ENCODE peak calls at places on chromosomes 7 and 10, in four cellular contexts. One of them, this sample, is unnamed.

GRCh38 chr7:67470256-67470751 is 473.7 kb downstream of the TYW1 start:
- DNase-seq in sigmoid colon: peak; percentile 71
- DNase-seq in prostate gland: peak; percentile 91
- DNase-seq in SK-N-MC: no peak
- DNase-seq in this sample: no peak

GRCh38 chr7:101985646-101986199 is 168.3 kb downstream of the CUX1 start:
- DNase-seq in prostate gland: no peak
- DNase-seq in SK-N-MC: no peak
- DNase-seq in sigmoid colon: no peak
- DNase-seq in this sample: no peak

GRCh38 chr10:133459454-133460207 is 5.9 kb downstream of the SCART1 start:
- DNase-seq in prostate gland: no peak
- DNase-seq in sigmoid colon: no peak
- DNase-seq in SK-N-MC: no peak
- DNase-seq in this sample: peak; percentile 61

GRCh38 chr10:35194906-35195305 is 68.3 kb downstream of the CREM start:
- DNase-seq in sigmoid colon: no peak
- DNase-seq in prostate gland: no peak
- DNase-seq in SK-N-MC: no peak
- DNase-seq in this sample: no peak

GRCh38 chr7:104267701-104268368 is 60.0 kb upstream of the ORC5 start:
- DNase-seq in prostate gland: no peak
- DNase-seq in SK-N-MC: no peak
- DNase-seq in sigmoid colon: no peak
- DNase-seq in this sample: no peak

GRCh38 chr10:131013281-131013680 is 298.2 kb downstream of the TCERG1L start:
- DNase-seq in sigmoid colon: no peak
- DNase-seq in SK-N-MC: no peak
- DNase-seq in prostate gland: no peak
- DNase-seq in this sample: no peak

GRCh38 chr10:110491346-110491745 is 6.4 kb upstream of the DUSP5 start:
- DNase-seq in SK-N-MC: no peak
- DNase-seq in sigmoid colon: no peak
- DNase-seq in prostate gland: no peak
- DNase-seq in this sample: no peak

GRCh38 chr7:40753455-40753854 is 618.6 kb downstream of the SUGCT start:
- DNase-seq in prostate gland: no peak
- DNase-seq in SK-N-MC: peak; percentile 73
- DNase-seq in sigmoid colon: no peak
- DNase-seq in this sample: no peak

GRCh38 chr10:89183571-89183970 is 23.5 kb downstream of the CH25H start:
- DNase-seq in SK-N-MC: no peak
- DNase-seq in sigmoid colon: no peak
- DNase-seq in prostate gland: no peak
- DNase-seq in this sample: no peak

GRCh38 chr7:36600869-36601530 is 123.3 kb downstream of the AOAH start:
- DNase-seq in SK-N-MC: no peak
- DNase-seq in sigmoid colon: no peak
- DNase-seq in prostate gland: no peak
- DNase-seq in this sample: no peak
- TF ChIP-seq POLR2AphosphoS5 in SK-N-MC: no peak
- TF ChIP-seq POLR2AphosphoS5 in sigmoid colon: no peak
- TF ChIP-seq POLR2AphosphoS5 in prostate gland: no peak
- TF ChIP-seq POLR2AphosphoS5 in this sample: no peak

GRCh38 chr7:3066506-3066905 is 22.8 kb upstream of the CARD11 start:
- DNase-seq in prostate gland: no peak
- DNase-seq in sigmoid colon: no peak
- DNase-seq in SK-N-MC: no peak
- DNase-seq in this sample: no peak

GRCh38 chr7:3065724-3066143 is 22.1 kb upstream of the CARD11 start:
- DNase-seq in SK-N-MC: no peak
- DNase-seq in sigmoid colon: no peak
- DNase-seq in prostate gland: peak; percentile 13
- DNase-seq in this sample: no peak

GRCh38 chr7:3064077-3064476 is 20.4 kb upstream of the CARD11 start:
- DNase-seq in prostate gland: no peak
- DNase-seq in SK-N-MC: no peak
- DNase-seq in sigmoid colon: no peak
- DNase-seq in this sample: no peak

GRCh38 chr7:3067193-3067592 is 23.5 kb upstream of the CARD11 start:
- DNase-seq in sigmoid colon: no peak
- DNase-seq in SK-N-MC: no peak
- DNase-seq in prostate gland: no peak
- DNase-seq in this sample: no peak

DNA sequence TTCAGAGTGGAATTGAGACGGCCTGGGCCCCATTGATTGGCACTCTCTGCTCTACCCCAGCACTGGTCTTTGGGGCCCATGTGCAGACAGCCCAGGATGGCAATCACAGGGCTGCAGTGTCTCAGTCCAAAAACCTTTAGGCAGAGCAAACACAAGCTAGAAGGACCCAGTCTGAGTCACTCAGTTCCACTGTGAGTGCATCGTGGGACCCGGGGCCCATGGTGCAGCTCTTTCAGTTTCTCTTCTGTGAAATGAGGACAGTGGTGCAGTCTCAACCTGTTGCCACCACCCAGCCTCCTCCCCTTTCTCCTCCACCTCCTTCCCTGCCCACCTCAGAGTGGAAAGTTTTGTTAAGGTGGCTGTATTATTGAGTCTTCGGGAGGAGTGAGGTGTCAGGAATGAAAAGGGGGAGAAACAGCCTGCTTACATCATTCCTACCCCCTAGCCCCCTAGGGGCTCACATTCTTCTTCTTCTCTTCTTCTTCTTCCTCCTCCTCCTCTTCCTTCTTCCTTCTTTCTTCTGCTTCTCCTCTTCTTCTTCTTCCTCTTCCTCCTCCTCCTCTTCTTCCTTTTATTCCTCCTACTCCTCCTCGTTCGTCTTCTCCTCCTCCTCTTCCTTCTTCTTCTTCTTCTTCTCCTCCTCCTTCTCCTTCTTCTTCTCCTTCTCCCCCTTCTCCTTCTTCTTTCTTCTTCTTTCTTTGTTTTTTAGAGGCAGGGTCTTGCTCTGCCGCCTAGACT is 19.5 kb upstream of the CARD11 start:
- DNase-seq in SK-N-MC: no peak
- DNase-seq in prostate gland: no peak
- DNase-seq in sigmoid colon: no peak
- DNase-seq in this sample: no peak
- H3K4me3 ChIP-seq in SK-N-MC: no peak overlapping the region
- H3K4me3 ChIP-seq in prostate gland: no peak overlapping the region
- H3K4me3 ChIP-seq in sigmoid colon: no peak overlapping the region
- H3K4me3 ChIP-seq in this sample: no peak overlapping the region

GRCh38 chr7:83861-84632 is 108.3 kb upstream of the FAM20C start:
- DNase-seq in prostate gland: no peak
- DNase-seq in sigmoid colon: peak; percentile 50
- DNase-seq in SK-N-MC: no peak
- DNase-seq in this sample: no peak

GRCh38 chr7:81603-82342 is 110.6 kb upstream of the FAM20C start:
- DNase-seq in prostate gland: no peak
- DNase-seq in sigmoid colon: peak; percentile 56
- DNase-seq in SK-N-MC: no peak
- DNase-seq in this sample: peak; percentile 67

GRCh38 chr7:84633-85020 is 107.7 kb upstream of the FAM20C start:
- DNase-seq in prostate gland: no peak
- DNase-seq in sigmoid colon: peak; percentile 48
- DNase-seq in SK-N-MC: no peak
- DNase-seq in this sample: no peak

GRCh38 chr7:82343-83155 is 109.8 kb upstream of the FAM20C start:
- DNase-seq in sigmoid colon: peak; percentile 55
- DNase-seq in SK-N-MC: no peak
- DNase-seq in prostate gland: peak; percentile 60
- DNase-seq in this sample: no peak

GRCh38 chr7:83166-83840 is 109.1 kb upstream of the FAM20C start:
- DNase-seq in sigmoid colon: peak; percentile 55
- DNase-seq in SK-N-MC: no peak
- DNase-seq in prostate gland: no peak
- DNase-seq in this sample: no peak
- TF ChIP-seq POLR2AphosphoS5 in sigmoid colon: no peak
- TF ChIP-seq POLR2AphosphoS5 in SK-N-MC: no peak
- TF ChIP-seq POLR2AphosphoS5 in prostate gland: no peak
- TF ChIP-seq POLR2AphosphoS5 in this sample: no peak

GRCh38 chr10:21510218-21511070 is 15.0 kb downstream of the SKIDA1 start:
- DNase-seq in SK-N-MC: no peak
- DNase-seq in sigmoid colon: no peak
- DNase-seq in prostate gland: no peak
- DNase-seq in this sample: no peak
- H3K4me3 ChIP-seq in SK-N-MC: no peak overlapping the region
- H3K4me3 ChIP-seq in sigmoid colon: peak overlapping the region; percentile 50
- H3K4me3 ChIP-seq in prostate gland: peak overlapping the region; percentile 6
- H3K4me3 ChIP-seq in this sample: peak overlapping the region; percentile 54

GRCh38 chr7:100071018-100071723 is 10.4 kb downstream of the ZNF3 start:
- DNase-seq in sigmoid colon: no peak
- DNase-seq in SK-N-MC: no peak
- DNase-seq in prostate gland: no peak
- DNase-seq in this sample: no peak

GRCh38 chr7:100077205-100077604 is 4.3 kb downstream of the ZNF3 start:
- DNase-seq in prostate gland: no peak
- DNase-seq in SK-N-MC: no peak
- DNase-seq in sigmoid colon: no peak
- DNase-seq in this sample: no peak

GRCh38 chr7:100075418-100075817 is 6.1 kb downstream of the ZNF3 start:
- DNase-seq in sigmoid colon: no peak
- DNase-seq in prostate gland: no peak
- DNase-seq in SK-N-MC: no peak
- DNase-seq in this sample: no peak

GRCh38 chr7:100069991-100070390 is 11.5 kb downstream of the ZNF3 start:
- DNase-seq in prostate gland: no peak
- DNase-seq in SK-N-MC: no peak
- DNase-seq in sigmoid colon: peak; percentile 27
- DNase-seq in this sample: no peak

DNA sequence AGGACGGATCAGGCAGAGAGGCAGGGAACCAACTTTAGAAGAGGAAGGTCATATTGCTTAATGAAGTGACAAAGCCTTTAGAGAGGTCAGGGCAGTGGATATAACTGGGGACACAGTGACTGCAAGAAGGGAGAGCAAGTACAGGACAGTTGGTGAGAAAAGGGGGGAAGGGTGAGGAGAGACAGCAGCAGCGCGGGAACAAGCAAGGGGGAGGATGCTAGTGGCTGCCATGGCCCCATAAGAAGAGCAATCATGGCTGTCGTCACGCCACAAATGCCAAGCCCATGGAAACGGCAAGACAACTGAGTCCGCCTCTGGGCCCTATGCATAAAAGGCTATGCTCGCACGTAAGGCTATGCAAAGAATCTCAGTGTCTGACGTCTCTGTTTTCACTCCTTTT is 9.1 kb downstream of the ZNF3 start:
- DNase-seq in sigmoid colon: peak; percentile 30
- DNase-seq in SK-N-MC: no peak
- DNase-seq in prostate gland: no peak
- DNase-seq in this sample: no peak
- TF ChIP-seq POLR2AphosphoS5 in sigmoid colon: no peak
- TF ChIP-seq POLR2AphosphoS5 in SK-N-MC: no peak
- TF ChIP-seq POLR2AphosphoS5 in prostate gland: no peak
- TF ChIP-seq POLR2AphosphoS5 in this sample: no peak

GRCh38 chr7:77426521-77427051 is 10.4 kb upstream of the GSAP start:
- DNase-seq in SK-N-MC: no peak
- DNase-seq in prostate gland: no peak
- DNase-seq in sigmoid colon: no peak
- DNase-seq in this sample: no peak
- H3K4me3 ChIP-seq in SK-N-MC: no peak overlapping the region
- H3K4me3 ChIP-seq in prostate gland: no peak overlapping the region
- H3K4me3 ChIP-seq in sigmoid colon: no peak overlapping the region
- H3K4me3 ChIP-seq in this sample: no peak overlapping the region

DNA sequence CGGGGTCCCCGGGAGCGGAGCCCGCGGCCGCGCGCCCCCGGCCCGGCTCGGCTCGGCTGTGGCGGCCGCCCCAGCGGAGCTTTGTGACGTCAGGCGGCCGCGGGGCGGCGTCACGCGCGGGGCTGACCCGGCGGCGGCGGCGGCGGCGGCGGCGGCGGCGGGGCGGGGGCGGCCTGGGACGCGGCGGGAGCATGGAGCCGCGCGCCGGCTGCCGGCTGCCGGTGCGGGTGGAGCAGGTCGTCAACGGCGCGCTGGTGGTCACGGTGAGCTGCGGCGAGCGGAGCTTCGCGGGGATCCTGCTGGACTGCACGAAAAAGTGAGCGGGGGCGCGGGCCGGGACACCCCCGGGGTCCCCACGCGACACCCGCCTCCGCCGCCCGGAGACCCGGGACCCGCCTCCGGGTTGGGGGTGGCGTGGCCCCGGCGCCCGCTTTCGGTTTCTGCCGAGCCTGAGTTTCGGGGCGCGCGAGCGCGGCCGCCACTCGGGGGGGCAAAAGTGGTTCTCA is at the start of gene PWWP2B:
- DNase-seq in SK-N-MC: no peak
- DNase-seq in sigmoid colon: peak; percentile 77
- DNase-seq in prostate gland: no peak
- DNase-seq in this sample: no peak
- TF ChIP-seq POLR2AphosphoS5 in SK-N-MC: no peak
- TF ChIP-seq POLR2AphosphoS5 in sigmoid colon: peak; percentile 61
- TF ChIP-seq POLR2AphosphoS5 in prostate gland: no peak
- TF ChIP-seq POLR2AphosphoS5 in this sample: no peak

GRCh38 chr10:122308487-122309141 is 37.5 kb downstream of the BTBD16 start:
- DNase-seq in sigmoid colon: no peak
- DNase-seq in prostate gland: no peak
- DNase-seq in SK-N-MC: no peak
- DNase-seq in this sample: no peak

GRCh38 chr10:122306282-122306681 is 35.2 kb downstream of the BTBD16 start:
- DNase-seq in sigmoid colon: no peak
- DNase-seq in prostate gland: no peak
- DNase-seq in SK-N-MC: no peak
- DNase-seq in this sample: no peak

GRCh38 chr10:122306744-122307143 is 35.6 kb downstream of the BTBD16 start:
- DNase-seq in prostate gland: no peak
- DNase-seq in SK-N-MC: no peak
- DNase-seq in sigmoid colon: no peak
- DNase-seq in this sample: peak; percentile 56

GRCh38 chr10:122310311-122311050 is 39.4 kb downstream of the BTBD16 start:
- DNase-seq in prostate gland: no peak
- DNase-seq in SK-N-MC: no peak
- DNase-seq in sigmoid colon: no peak
- DNase-seq in this sample: peak; percentile 82

GRCh38 chr10:122307669-122308486 is 36.8 kb downstream of the BTBD16 start:
- DNase-seq in prostate gland: peak; percentile 57
- DNase-seq in sigmoid colon: peak; percentile 95
- DNase-seq in SK-N-MC: no peak
- DNase-seq in this sample: peak; percentile 90
- H3K4me3 ChIP-seq in prostate gland: no peak overlapping the region
- H3K4me3 ChIP-seq in sigmoid colon: peak overlapping the region; percentile 12
- H3K4me3 ChIP-seq in SK-N-MC: no peak overlapping the region
- H3K4me3 ChIP-seq in this sample: peak overlapping the region; percentile 19